ENCODE peak calls at places on chromosomes 1 and 21, in nine cellular contexts. One of them, this sample, is unnamed.
A peak's percentile ranks its signal among the peaks of the same experiment; 100 is the strongest.

GRCh38 chr1:201999625-202000238 is 10.7 kb upstream of the ELF3 start:
- DNase-seq in mucosa of gallbladder: no peak
- DNase-seq in NCI-H1417: peak; percentile 92
- DNase-seq in GM04503: no peak
- DNase-seq in glutamatergic neuron: peak; percentile 37
- DNase-seq in HFFc6: peak; percentile 43
- DNase-seq in NCI-H1694: peak; percentile 64
- DNase-seq in uterus: no peak
- DNase-seq in HTR-8/SVneo: peak; percentile 70
- DNase-seq in this sample: no peak

GRCh38 chr1:62725255-62725654 is 37.1 kb upstream of the DOCK7 start:
- DNase-seq in mucosa of gallbladder: no peak
- DNase-seq in NCI-H1417: no peak
- DNase-seq in GM04503: peak; percentile 88
- DNase-seq in glutamatergic neuron: no peak
- DNase-seq in HFFc6: peak; percentile 67
- DNase-seq in NCI-H1694: no peak
- DNase-seq in uterus: no peak
- DNase-seq in HTR-8/SVneo: no peak
- DNase-seq in this sample: peak; percentile 20

GRCh38 chr1:58785424-58786058 is 1.7 kb upstream of the JUN start:
- DNase-seq in mucosa of gallbladder: peak; percentile 65
- DNase-seq in NCI-H1417: peak; percentile 36
- DNase-seq in GM04503: no peak
- DNase-seq in glutamatergic neuron: no peak
- DNase-seq in HFFc6: peak; percentile 21
- DNase-seq in NCI-H1694: peak; percentile 67
- DNase-seq in uterus: peak; percentile 77
- DNase-seq in HTR-8/SVneo: no peak
- DNase-seq in this sample: no peak

GRCh38 chr1:183986941-183987340 is 50.6 kb downstream of the COLGALT2 start:
- DNase-seq in mucosa of gallbladder: no peak
- DNase-seq in NCI-H1417: no peak
- DNase-seq in GM04503: no peak
- DNase-seq in glutamatergic neuron: no peak
- DNase-seq in HFFc6: peak; percentile 38
- DNase-seq in NCI-H1694: no peak
- DNase-seq in uterus: no peak
- DNase-seq in HTR-8/SVneo: no peak
- DNase-seq in this sample: no peak

GRCh38 chr1:6276765-6277555 is 16.1 kb upstream of the GPR153 start:
- DNase-seq in mucosa of gallbladder: no peak
- DNase-seq in NCI-H1417: no peak
- DNase-seq in GM04503: no peak
- DNase-seq in glutamatergic neuron: no peak
- DNase-seq in HFFc6: no peak
- DNase-seq in NCI-H1694: no peak
- DNase-seq in uterus: no peak
- DNase-seq in HTR-8/SVneo: no peak
- DNase-seq in this sample: no peak

GRCh38 chr1:167105841-167106461 is 12.1 kb downstream of the STYXL2 start:
- DNase-seq in mucosa of gallbladder: no peak
- DNase-seq in NCI-H1417: peak; percentile 38
- DNase-seq in GM04503: no peak
- DNase-seq in glutamatergic neuron: no peak
- DNase-seq in HFFc6: no peak
- DNase-seq in NCI-H1694: no peak
- DNase-seq in uterus: no peak
- DNase-seq in HTR-8/SVneo: no peak
- DNase-seq in this sample: no peak

GRCh38 chr21:45130324-45130774 is 56.0 kb downstream of the ADARB1 start:
- DNase-seq in mucosa of gallbladder: no peak
- DNase-seq in NCI-H1417: no peak
- DNase-seq in GM04503: peak; percentile 55
- DNase-seq in glutamatergic neuron: no peak
- DNase-seq in HFFc6: peak; percentile 71
- DNase-seq in NCI-H1694: no peak
- DNase-seq in uterus: peak; percentile 65
- DNase-seq in HTR-8/SVneo: peak; percentile 58
- DNase-seq in this sample: no peak

GRCh38 chr1:209095627-209096595 is 487.6 kb upstream of the CAMK1G start:
- DNase-seq in mucosa of gallbladder: no peak
- DNase-seq in NCI-H1417: no peak
- DNase-seq in GM04503: peak; percentile 45
- DNase-seq in glutamatergic neuron: no peak
- DNase-seq in HFFc6: peak; percentile 69
- DNase-seq in NCI-H1694: no peak
- DNase-seq in uterus: no peak
- DNase-seq in HTR-8/SVneo: peak; percentile 90
- DNase-seq in this sample: no peak

GRCh38 chr1:230123280-230124186 is 56.5 kb downstream of the GALNT2 start:
- DNase-seq in mucosa of gallbladder: no peak
- DNase-seq in NCI-H1417: no peak
- DNase-seq in GM04503: no peak
- DNase-seq in glutamatergic neuron: no peak
- DNase-seq in HFFc6: no peak
- DNase-seq in NCI-H1694: no peak
- DNase-seq in uterus: no peak
- DNase-seq in HTR-8/SVneo: no peak
- DNase-seq in this sample: no peak

GRCh38 chr1:35448344-35448801 is 108.8 kb downstream of the KIAA0319L start:
- DNase-seq in mucosa of gallbladder: peak; percentile 28
- DNase-seq in NCI-H1417: no peak
- DNase-seq in GM04503: peak; percentile 90
- DNase-seq in glutamatergic neuron: no peak
- DNase-seq in HFFc6: peak; percentile 89
- DNase-seq in NCI-H1694: no peak
- DNase-seq in uterus: no peak
- DNase-seq in HTR-8/SVneo: no peak
- DNase-seq in this sample: no peak

GRCh38 chr1:151540982-151541377 is 871 bp downstream of the TUFT1 start:
- DNase-seq in mucosa of gallbladder: no peak
- DNase-seq in NCI-H1417: peak; percentile 48
- DNase-seq in GM04503: no peak
- DNase-seq in glutamatergic neuron: peak; percentile 39
- DNase-seq in HFFc6: no peak
- DNase-seq in NCI-H1694: no peak
- DNase-seq in uterus: no peak
- DNase-seq in HTR-8/SVneo: no peak
- DNase-seq in this sample: no peak

GRCh38 chr1:208475449-208475848 is 231.3 kb upstream of the PLXNA2 start:
- DNase-seq in mucosa of gallbladder: no peak
- DNase-seq in NCI-H1417: no peak
- DNase-seq in GM04503: no peak
- DNase-seq in glutamatergic neuron: no peak
- DNase-seq in HFFc6: no peak
- DNase-seq in NCI-H1694: no peak
- DNase-seq in uterus: no peak
- DNase-seq in HTR-8/SVneo: no peak
- DNase-seq in this sample: no peak

GRCh38 chr1:206560021-206560716 is 52.1 kb downstream of the EIF2D start:
- DNase-seq in mucosa of gallbladder: no peak
- DNase-seq in NCI-H1417: peak; percentile 87
- DNase-seq in GM04503: no peak
- DNase-seq in glutamatergic neuron: no peak
- DNase-seq in HFFc6: no peak
- DNase-seq in NCI-H1694: no peak
- DNase-seq in uterus: no peak
- DNase-seq in HTR-8/SVneo: no peak
- DNase-seq in this sample: no peak

GRCh38 chr1:163876546-163876945 is 554.8 kb downstream of the NUF2 start:
- DNase-seq in mucosa of gallbladder: no peak
- DNase-seq in NCI-H1417: no peak
- DNase-seq in GM04503: no peak
- DNase-seq in glutamatergic neuron: no peak
- DNase-seq in HFFc6: peak; percentile 15
- DNase-seq in NCI-H1694: no peak
- DNase-seq in uterus: no peak
- DNase-seq in HTR-8/SVneo: no peak
- DNase-seq in this sample: no peak

GRCh38 chr1:155052412-155053400 is 1.6 kb downstream of the ADAM15 start:
- DNase-seq in mucosa of gallbladder: no peak
- DNase-seq in NCI-H1417: peak; percentile 82
- DNase-seq in GM04503: no peak
- DNase-seq in glutamatergic neuron: no peak
- DNase-seq in HFFc6: no peak
- DNase-seq in NCI-H1694: no peak
- DNase-seq in uterus: peak; percentile 62
- DNase-seq in HTR-8/SVneo: no peak
- DNase-seq in this sample: no peak

GRCh38 chr1:236139495-236139894 is 2.8 kb upstream of the GPR137B start:
- DNase-seq in mucosa of gallbladder: no peak
- DNase-seq in NCI-H1417: no peak
- DNase-seq in GM04503: no peak
- DNase-seq in glutamatergic neuron: no peak
- DNase-seq in HFFc6: no peak
- DNase-seq in NCI-H1694: no peak
- DNase-seq in uterus: no peak
- DNase-seq in HTR-8/SVneo: no peak
- DNase-seq in this sample: no peak

GRCh38 chr1:25845664-25846063 is 13.6 kb downstream of the AUNIP start:
- DNase-seq in mucosa of gallbladder: no peak
- DNase-seq in NCI-H1417: no peak
- DNase-seq in GM04503: no peak
- DNase-seq in glutamatergic neuron: no peak
- DNase-seq in HFFc6: no peak
- DNase-seq in NCI-H1694: no peak
- DNase-seq in uterus: no peak
- DNase-seq in HTR-8/SVneo: no peak
- DNase-seq in this sample: no peak

This sample was measured in frontal cortex.